ENCODE peak calls at places on chromosome 21, in eight cellular contexts. K is keratinocyte; E is CD4-positive, alpha-beta memory T cell; L is uterus; R is pancreas; M is heart right ventricle; G is neuronal stem cell; A is neural progenitor cell. D is an unnamed sample. For H3K4me1 and H3K36me3, the result is how much of the 10 kb centered on the place peaks cover.

GRCh38 chr21:36751383-36751782 is 52.5 kb downstream of the SIM2 start:
- DNase-seq in K (no peak), E (no peak), L (no peak), R (no peak), M (no peak), G (no peak), A (no peak), D (no peak)

GRCh38 chr21:19048088-19048672 is 644.6 kb upstream of the TMPRSS15 start:
- DNase-seq in K (no peak), E (no peak), L (no peak), R (no peak), M (no peak), G (no peak), A (no peak), D (no peak)

GRCh38 chr21:38042246-38042645 is 126.0 kb upstream of the KCNJ6 start:
- DNase-seq in K (no peak), E (no peak), L (no peak), R (no peak), M (no peak), G (no peak), A (no peak), D (no peak)

GRCh38 chr21:33856893-33857527 is 58.6 kb downstream of the ATP5PO start:
- DNase-seq in K (no peak), E (no peak), L (no peak), R (no peak), M (no peak), G (no peak), A (no peak), D (no peak)

GRCh38 chr21:36640260-36641244 is 58.4 kb upstream of the SIM2 start:
- DNase-seq in K (no peak), E (no peak), L (no peak), R (no peak), M (no peak), G (no peak), A (peak), D (no peak)

GRCh38 chr21:21063828-21064227 is 65.6 kb downstream of the NCAM2 start:
- DNase-seq in K (no peak), E (no peak), L (no peak), R (no peak), M (no peak), G (no peak), A (no peak), D (no peak)

GRCh38 chr21:44802396-44803153 is 955 bp upstream of the UBE2G2 start:
- DNase-seq in K (no peak), E (no peak), L (no peak), R (no peak), M (no peak), G (no peak), A (peak), D (peak)

GRCh38 chr21:16426936-16427335 is 697.2 kb downstream of the USP25 start:
- DNase-seq in K (no peak), E (no peak), L (no peak), R (no peak), M (no peak), G (no peak), A (no peak), D (no peak)

GRCh38 chr21:17797967-17798366 is 21.2 kb downstream of the C21orf91 start:
- DNase-seq in K (no peak), E (no peak), L (no peak), R (no peak), M (no peak), G (no peak), A (no peak), D (no peak)

GRCh38 chr21:26519142-26519541 is 53.9 kb downstream of the CYYR1 start:
- DNase-seq in K (no peak), E (no peak), L (no peak), R (no peak), M (no peak), G (no peak), A (no peak), D (no peak)
- H3K4me1 ChIP-seq in K (under half), E (under half), L (under half), R (under half), M (under half), G (under half), A (under half), D (under half)

GRCh38 chr21:42942244-42942643 is 16.8 kb upstream of the ERVH48-1 start:
- DNase-seq in K (peak), E (no peak), L (no peak), R (no peak), M (no peak), G (no peak), A (no peak), D (no peak)

GRCh38 chr21:42939581-42940413 is 14.4 kb upstream of the ERVH48-1 start:
- DNase-seq in K (peak), E (no peak), L (peak), R (peak), M (peak), G (no peak), A (no peak), D (no peak)

GRCh38 chr21:42941696-42942085 is 16.3 kb upstream of the ERVH48-1 start:
- DNase-seq in K (no peak), E (no peak), L (no peak), R (no peak), M (no peak), G (no peak), A (no peak), D (no peak)

GRCh38 chr21:42937960-42938580 is 12.6 kb upstream of the ERVH48-1 start:
- DNase-seq in K (no peak), E (no peak), L (no peak), R (no peak), M (no peak), G (no peak), A (no peak), D (no peak)
- H3K4me3 ChIP-seq in K (no peak), E (no peak), L (no peak), R (no peak), M (no peak), G (no peak), A (no peak), D (no peak)

DNA sequence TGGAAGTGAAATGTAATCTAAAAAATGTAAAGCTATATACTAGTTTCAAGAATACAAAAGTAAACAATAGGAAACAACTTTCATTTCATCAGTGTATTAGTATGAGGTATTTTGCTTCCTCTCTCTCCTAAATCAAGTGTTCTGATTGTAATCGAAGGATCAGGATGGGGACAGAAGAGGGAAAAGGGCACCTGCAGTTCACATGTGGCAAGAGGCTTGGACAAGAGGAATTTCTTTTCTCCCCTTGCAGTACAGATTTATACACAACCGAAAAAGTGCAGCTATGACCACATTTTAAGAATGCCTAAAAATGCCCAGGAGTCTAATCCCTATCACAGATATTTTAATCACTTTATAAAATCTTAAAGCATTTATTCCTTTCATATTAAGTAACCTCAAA is 63.7 kb downstream of the NRIP1 start:
- DNase-seq in K (no peak), E (no peak), L (no peak), R (no peak), M (no peak), G (no peak), A (no peak), D (no peak)
- H3K36me3 ChIP-seq in K (under half), E (under half), L (under half), R (under half), M (under half), G (under half), A (under half), D (under half)

GRCh38 chr21:34909492-34910292 is 139.4 kb downstream of the RUNX1 start:
- DNase-seq in K (no peak), E (no peak), L (no peak), R (no peak), M (no peak), G (no peak), A (no peak), D (no peak)
- H3K4me1 ChIP-seq in K (under half), E (half or more), L (under half), R (under half), M (under half), G (under half), A (under half), D (under half)

GRCh38 chr21:42665484-42665883 is 12.1 kb downstream of the PDE9A start:
- DNase-seq in K (no peak), E (no peak), L (no peak), R (no peak), M (no peak), G (no peak), A (no peak), D (no peak)

GRCh38 chr21:42665026-42665425 is 11.6 kb downstream of the PDE9A start:
- DNase-seq in K (no peak), E (no peak), L (no peak), R (no peak), M (no peak), G (no peak), A (no peak), D (no peak)

GRCh38 chr21:42666918-42667317 is 13.5 kb downstream of the PDE9A start:
- DNase-seq in K (no peak), E (no peak), L (no peak), R (no peak), M (no peak), G (no peak), A (no peak), D (no peak)

GRCh38 chr21:42664614-42665013 is 11.2 kb downstream of the PDE9A start:
- DNase-seq in K (no peak), E (no peak), L (no peak), R (no peak), M (no peak), G (no peak), A (no peak), D (no peak)

GRCh38 chr21:42666023-42666747 is 12.8 kb downstream of the PDE9A start:
- DNase-seq in K (no peak), E (no peak), L (no peak), R (no peak), M (no peak), G (no peak), A (no peak), D (peak)
- H3K4me3 ChIP-seq in K (no peak), E (no peak), L (no peak), R (no peak), M (no peak), G (no peak), A (no peak), D (no peak)

DNA sequence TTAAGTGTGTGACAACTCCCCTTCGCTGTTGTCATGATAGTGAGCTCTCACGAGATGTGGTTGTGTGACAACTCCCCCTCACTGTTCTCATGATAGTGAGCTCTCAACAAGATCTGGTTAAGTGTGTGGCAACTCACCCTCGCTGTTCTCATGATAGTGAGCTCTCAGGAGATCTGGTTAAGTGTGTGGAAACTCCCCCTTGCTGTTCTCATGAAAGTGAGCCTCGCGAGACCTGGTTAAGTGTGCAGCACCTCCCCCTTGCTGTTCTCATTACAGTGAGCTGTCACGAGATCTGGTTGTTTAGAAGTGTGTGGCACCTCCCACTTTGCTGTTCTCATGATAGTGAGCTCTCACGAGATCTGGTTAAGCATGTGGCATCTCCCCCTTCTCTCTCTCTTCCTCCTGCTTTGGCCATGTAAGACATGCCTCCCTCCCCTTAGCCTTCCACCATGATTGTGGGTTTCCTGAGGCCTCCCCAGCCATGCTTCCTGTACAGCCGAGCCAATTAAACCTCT is 25.1 kb upstream of the LSS start:
- DNase-seq in K (no peak), E (peak), L (no peak), R (no peak), M (no peak), G (no peak), A (no peak), D (no peak)
- H3K36me3 ChIP-seq in K (under half), E (under half), L (under half), R (under half), M (under half), G (half or more), A (under half), D (half or more)

GRCh38 chr21:39330001-39330400 is 16.6 kb upstream of the BRWD1 start:
- DNase-seq in K (no peak), E (no peak), L (no peak), R (no peak), M (no peak), G (no peak), A (no peak), D (no peak)
- H3K4me1 ChIP-seq in K (under half), E (under half), L (under half), R (under half), M (under half), G (under half), A (under half), D (under half)

DNA sequence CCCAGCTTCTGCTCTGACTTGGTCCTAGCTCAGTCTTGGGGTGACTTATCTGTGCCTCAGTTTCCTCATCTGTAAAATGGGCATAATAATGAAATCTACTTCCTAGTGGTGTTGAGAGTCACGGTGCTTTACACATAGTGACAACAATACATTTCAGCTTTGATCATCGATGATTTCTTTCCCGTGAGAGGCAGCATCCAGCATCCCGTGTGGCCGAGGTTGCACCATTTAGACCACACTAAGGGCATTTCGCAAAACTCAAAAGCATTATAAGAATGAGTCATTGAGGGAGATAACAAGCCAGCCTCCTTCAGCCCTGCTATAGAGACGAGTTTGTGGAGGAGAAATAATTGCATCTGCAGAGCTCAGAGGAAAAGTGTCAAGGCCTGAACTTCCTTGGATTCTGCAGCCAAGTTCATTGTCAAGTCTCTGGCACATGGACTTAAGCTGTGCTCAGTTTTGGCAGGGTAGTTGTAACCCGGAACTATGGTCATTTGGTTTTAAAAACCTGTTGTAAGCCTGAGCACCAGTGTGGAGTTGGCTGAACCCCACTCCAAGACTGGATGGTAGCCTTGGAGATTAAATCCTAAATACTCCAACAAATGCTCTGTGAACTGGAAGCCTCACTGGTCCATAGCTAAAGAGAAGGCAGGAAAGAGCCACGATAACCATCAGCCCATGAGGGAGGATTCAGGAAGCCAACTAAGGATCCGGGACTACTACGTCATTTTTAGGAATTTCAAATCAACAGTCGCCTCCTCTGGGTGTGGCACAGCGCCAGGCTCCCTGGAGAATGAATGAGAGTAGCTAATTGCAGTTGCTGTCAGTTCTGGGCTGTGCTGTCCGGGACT is 64.2 kb downstream of the TCP10L start:
- DNase-seq in K (peak), E (no peak), L (peak), R (peak), M (peak), G (no peak), A (no peak), D (peak)
- H3K4me3 ChIP-seq in K (no peak), E (no peak), L (no peak), R (no peak), M (no peak), G (no peak), A (no peak), D (no peak)

D was measured in HAP-1.